ENCODE peak calls at places on chromosomes 13 and 19, in six cellular contexts. F is effector memory CD8-positive, alpha-beta T cell; T is fibroblast of mammary gland; W is keratinocyte; Q is NCI-H1092; C is tibial artery. S is an unnamed sample.

GRCh38 chr19:10453852-10454251 is 33.5 kb downstream of the PDE4A start:
- DNase-seq in F (no peak), T (no peak), W (no peak), Q (no peak), C (no peak), S (no peak)

GRCh38 chr19:18603958-18604819 is 2.4 kb downstream of the CRLF1 start:
- DNase-seq in F (no peak), T (no peak), W (no peak), Q (no peak), C (no peak), S (no peak)

GRCh38 chr19:16265890-16266585 is 58.6 kb upstream of the KLF2 start:
- DNase-seq in F (no peak), T (no peak), W (no peak), Q (no peak), C (no peak), S (no peak)

GRCh38 chr13:33846306-33847062 is 28.5 kb downstream of the RFC3 start:
- DNase-seq in F (no peak), T (no peak), W (no peak), Q (no peak), C (no peak), S (no peak)

GRCh38 chr19:55158848-55159793 is 1.6 kb upstream of the TNNI3 start:
- DNase-seq in F (no peak), T (peak), W (no peak), Q (no peak), C (no peak), S (no peak)

GRCh38 chr19:38388310-38389100 is at the start of gene SPRED3:
- DNase-seq in F (no peak), T (no peak), W (no peak), Q (no peak), C (no peak), S (no peak)

GRCh38 chr19:5880604-5881078 is 10.3 kb upstream of the FUT5 start:
- DNase-seq in F (no peak), T (peak), W (no peak), Q (no peak), C (no peak), S (no peak)

GRCh38 chr13:90683711-90684131 is 663.8 kb upstream of the MIR17HG start:
- DNase-seq in F (no peak), T (no peak), W (no peak), Q (no peak), C (no peak), S (no peak)

GRCh38 chr19:14361824-14362223 is 19.4 kb upstream of the ADGRE5 start:
- DNase-seq in F (no peak), T (peak), W (no peak), Q (no peak), C (no peak), S (peak)

GRCh38 chr13:76286178-76286577 is 600.0 kb downstream of the KCTD12 start:
- DNase-seq in F (no peak), T (peak), W (no peak), Q (no peak), C (no peak), S (no peak)

GRCh38 chr19:55581828-55582223 is 1.2 kb upstream of the ZNF579 start:
- DNase-seq in F (no peak), T (peak), W (no peak), Q (no peak), C (no peak), S (no peak)

GRCh38 chr19:43470288-43470687 is 4.9 kb upstream of the LYPD3 start:
- DNase-seq in F (no peak), T (peak), W (no peak), Q (no peak), C (no peak), S (peak)

GRCh38 chr13:107185889-107186288 is 618.0 kb upstream of the ARGLU1 start:
- DNase-seq in F (no peak), T (peak), W (no peak), Q (no peak), C (no peak), S (no peak)

GRCh38 chr13:94280357-94280756 is 199.1 kb downstream of the DCT start:
- DNase-seq in F (no peak), T (no peak), W (no peak), Q (no peak), C (no peak), S (no peak)

GRCh38 chr13:43959291-43959690 is 79.6 kb downstream of the LACC1 start:
- DNase-seq in F (no peak), T (no peak), W (no peak), Q (no peak), C (no peak), S (no peak)

GRCh38 chr19:18160792-18161690 is 8.1 kb downstream of the PIK3R2 start:
- DNase-seq in F (peak), T (peak), W (no peak), Q (peak), C (peak), S (peak)

GRCh38 chr19:5109560-5109959 is 140.6 kb downstream of the KDM4B start:
- DNase-seq in F (no peak), T (no peak), W (no peak), Q (no peak), C (no peak), S (no peak)

GRCh38 chr13:98207411-98207810 is 30.3 kb upstream of the RNF113B start:
- DNase-seq in F (no peak), T (no peak), W (no peak), Q (no peak), C (no peak), S (no peak)

GRCh38 chr19:13727798-13728197 is 36.5 kb upstream of the MRI1 start:
- DNase-seq in F (no peak), T (peak), W (no peak), Q (no peak), C (no peak), S (no peak)

GRCh38 chr13:40660692-40661091 is 5.7 kb downstream of the FOXO1 start:
- DNase-seq in F (no peak), T (no peak), W (no peak), Q (no peak), C (no peak), S (no peak)

GRCh38 chr19:6773323-6773931 is 919 bp downstream of the VAV1 start:
- DNase-seq in F (no peak), T (no peak), W (no peak), Q (no peak), C (peak), S (peak)

GRCh38 chr19:1251503-1252220 is 3.3 kb downstream of the MIDN start:
- DNase-seq in F (peak), T (no peak), W (no peak), Q (no peak), C (no peak), S (peak)

GRCh38 chr19:3890590-3890989 is 10.1 kb downstream of the ATCAY start:
- DNase-seq in F (no peak), T (no peak), W (no peak), Q (no peak), C (no peak), S (no peak)

GRCh38 chr19:34686455-34686854 is 9.0 kb downstream of the ZNF302 start:
- DNase-seq in F (no peak), T (no peak), W (no peak), Q (no peak), C (no peak), S (no peak)

GRCh38 chr19:47419037-47419783 is at the start of gene MEIS3:
- DNase-seq in F (no peak), T (no peak), W (no peak), Q (no peak), C (no peak), S (no peak)

GRCh38 chr13:110259651-110260050 is 47.3 kb downstream of the COL4A1 start:
- DNase-seq in F (no peak), T (peak), W (no peak), Q (no peak), C (no peak), S (no peak)

GRCh38 chr19:33468361-33469170 is 53.0 kb downstream of the PEPD start:
- DNase-seq in F (no peak), T (no peak), W (no peak), Q (no peak), C (no peak), S (no peak)

GRCh38 chr19:860481-861098 is 1.1 kb downstream of the CFD start:
- DNase-seq in F (peak), T (peak), W (no peak), Q (peak), C (peak), S (peak)

GRCh38 chr13:40193290-40194203 is 472.9 kb downstream of the FOXO1 start:
- DNase-seq in F (no peak), T (peak), W (no peak), Q (no peak), C (peak), S (no peak)

GRCh38 chr19:58305932-58306323 is 751 bp downstream of the ERVK3-1 start:
- DNase-seq in F (peak), T (peak), W (no peak), Q (no peak), C (no peak), S (no peak)

GRCh38 chr13:99655351-99656091 is 154.2 kb downstream of the TM9SF2 start:
- DNase-seq in F (no peak), T (peak), W (peak), Q (no peak), C (no peak), S (no peak)